ENCODE peak calls at places on chromosomes 12 and 14, in nine cellular contexts. One of them, this sample, is unnamed.
A peak's percentile ranks its signal among the peaks of the same experiment; 100 is the strongest.

GRCh38 chr12:123907726-123908476 is 64.7 kb downstream of the CCDC92 start:
- DNase-seq in heart left ventricle: no peak
- DNase-seq in colonic mucosa: peak; percentile 25
- DNase-seq in psoas muscle: no peak
- DNase-seq in AG10803: peak; percentile 27
- DNase-seq in stomach: no peak
- DNase-seq in fibroblast of the aortic adventitia: peak; percentile 52
- DNase-seq in dorsolateral prefrontal cortex: no peak
- DNase-seq in GM12878: no peak
- DNase-seq in this sample: peak; percentile 42

GRCh38 chr12:89393551-89394121 is 41.3 kb upstream of the DUSP6 start:
- DNase-seq in AG10803: no peak
- DNase-seq in heart left ventricle: no peak
- DNase-seq in GM12878: no peak
- DNase-seq in psoas muscle: no peak
- DNase-seq in stomach: no peak
- DNase-seq in colonic mucosa: no peak
- DNase-seq in dorsolateral prefrontal cortex: no peak
- DNase-seq in fibroblast of the aortic adventitia: no peak
- DNase-seq in this sample: no peak

GRCh38 chr12:116559080-116559329 is 176 bp upstream of the MAP1LC3B2 start:
- DNase-seq in dorsolateral prefrontal cortex: no peak
- DNase-seq in AG10803: no peak
- DNase-seq in psoas muscle: no peak
- DNase-seq in GM12878: peak; percentile 78
- DNase-seq in fibroblast of the aortic adventitia: no peak
- DNase-seq in heart left ventricle: no peak
- DNase-seq in stomach: no peak
- DNase-seq in colonic mucosa: no peak
- DNase-seq in this sample: no peak

GRCh38 chr14:80108430-80108829 is 102.9 kb downstream of the DIO2 start:
- DNase-seq in dorsolateral prefrontal cortex: no peak
- DNase-seq in psoas muscle: no peak
- DNase-seq in heart left ventricle: no peak
- DNase-seq in GM12878: no peak
- DNase-seq in fibroblast of the aortic adventitia: no peak
- DNase-seq in stomach: no peak
- DNase-seq in AG10803: no peak
- DNase-seq in colonic mucosa: no peak
- DNase-seq in this sample: no peak

GRCh38 chr12:55974308-55974724 is 438 bp downstream of the RAB5B start:
- DNase-seq in GM12878: no peak
- DNase-seq in dorsolateral prefrontal cortex: no peak
- DNase-seq in psoas muscle: no peak
- DNase-seq in stomach: peak; percentile 54
- DNase-seq in AG10803: peak; percentile 45
- DNase-seq in heart left ventricle: peak; percentile 43
- DNase-seq in fibroblast of the aortic adventitia: no peak
- DNase-seq in colonic mucosa: peak; percentile 62
- DNase-seq in this sample: peak; percentile 49

GRCh38 chr14:58444627-58445026 is 17.1 kb downstream of the KIAA0586 start:
- DNase-seq in stomach: no peak
- DNase-seq in psoas muscle: no peak
- DNase-seq in heart left ventricle: no peak
- DNase-seq in colonic mucosa: no peak
- DNase-seq in dorsolateral prefrontal cortex: no peak
- DNase-seq in GM12878: no peak
- DNase-seq in fibroblast of the aortic adventitia: no peak
- DNase-seq in AG10803: no peak
- DNase-seq in this sample: no peak

GRCh38 chr12:43113153-43113552 is 438.9 kb downstream of the ADAMTS20 start:
- DNase-seq in colonic mucosa: no peak
- DNase-seq in fibroblast of the aortic adventitia: peak; percentile 68
- DNase-seq in dorsolateral prefrontal cortex: no peak
- DNase-seq in stomach: no peak
- DNase-seq in GM12878: no peak
- DNase-seq in heart left ventricle: no peak
- DNase-seq in psoas muscle: no peak
- DNase-seq in AG10803: peak; percentile 29
- DNase-seq in this sample: peak; percentile 87

GRCh38 chr14:104792101-104792884 is 3.3 kb downstream of the AKT1 start:
- DNase-seq in dorsolateral prefrontal cortex: no peak
- DNase-seq in heart left ventricle: peak; percentile 82
- DNase-seq in colonic mucosa: no peak
- DNase-seq in stomach: peak; percentile 90
- DNase-seq in AG10803: no peak
- DNase-seq in psoas muscle: peak; percentile 65
- DNase-seq in GM12878: no peak
- DNase-seq in fibroblast of the aortic adventitia: no peak
- DNase-seq in this sample: no peak

GRCh38 chr14:90903101-90903500 is 86.9 kb upstream of the TTC7B start:
- DNase-seq in dorsolateral prefrontal cortex: peak; percentile 67
- DNase-seq in heart left ventricle: peak; percentile 41
- DNase-seq in AG10803: peak; percentile 55
- DNase-seq in psoas muscle: peak; percentile 26
- DNase-seq in stomach: peak; percentile 46
- DNase-seq in fibroblast of the aortic adventitia: peak; percentile 79
- DNase-seq in colonic mucosa: peak; percentile 74
- DNase-seq in GM12878: peak; percentile 17
- DNase-seq in this sample: peak; percentile 64

GRCh38 chr14:75069021-75069810 is at the start of gene ZC2HC1C:
- DNase-seq in GM12878: no peak
- DNase-seq in stomach: peak; percentile 97
- DNase-seq in fibroblast of the aortic adventitia: peak; percentile 91
- DNase-seq in colonic mucosa: peak; percentile 98
- DNase-seq in AG10803: peak; percentile 83
- DNase-seq in dorsolateral prefrontal cortex: peak; percentile 90
- DNase-seq in psoas muscle: peak; percentile 97
- DNase-seq in heart left ventricle: peak; percentile 97
- DNase-seq in this sample: peak; percentile 87

GRCh38 chr14:96136361-96136760 is 68.3 kb upstream of the BDKRB2 start:
- DNase-seq in GM12878: no peak
- DNase-seq in fibroblast of the aortic adventitia: peak; percentile 77
- DNase-seq in heart left ventricle: no peak
- DNase-seq in stomach: no peak
- DNase-seq in colonic mucosa: no peak
- DNase-seq in AG10803: peak; percentile 76
- DNase-seq in dorsolateral prefrontal cortex: no peak
- DNase-seq in psoas muscle: no peak
- DNase-seq in this sample: peak; percentile 62

GRCh38 chr12:110122929-110123328 is 1.2 kb upstream of the IFT81 start:
- DNase-seq in fibroblast of the aortic adventitia: no peak
- DNase-seq in stomach: no peak
- DNase-seq in dorsolateral prefrontal cortex: no peak
- DNase-seq in heart left ventricle: no peak
- DNase-seq in colonic mucosa: no peak
- DNase-seq in AG10803: no peak
- DNase-seq in psoas muscle: no peak
- DNase-seq in GM12878: no peak
- DNase-seq in this sample: no peak

GRCh38 chr12:54251667-54252284 is 28.1 kb downstream of the CBX5 start:
- DNase-seq in GM12878: no peak
- DNase-seq in heart left ventricle: no peak
- DNase-seq in colonic mucosa: no peak
- DNase-seq in psoas muscle: no peak
- DNase-seq in stomach: no peak
- DNase-seq in fibroblast of the aortic adventitia: peak; percentile 73
- DNase-seq in AG10803: peak; percentile 56
- DNase-seq in dorsolateral prefrontal cortex: no peak
- DNase-seq in this sample: peak; percentile 60

GRCh38 chr14:50260511-50260910 is 29.1 kb upstream of the SOS2 start:
- DNase-seq in dorsolateral prefrontal cortex: no peak
- DNase-seq in colonic mucosa: no peak
- DNase-seq in stomach: no peak
- DNase-seq in GM12878: no peak
- DNase-seq in AG10803: peak; percentile 49
- DNase-seq in fibroblast of the aortic adventitia: peak; percentile 65
- DNase-seq in heart left ventricle: no peak
- DNase-seq in psoas muscle: no peak
- DNase-seq in this sample: peak; percentile 58

GRCh38 chr12:32240833-32241232 is 134.2 kb downstream of the BICD1 start:
- DNase-seq in heart left ventricle: no peak
- DNase-seq in GM12878: no peak
- DNase-seq in psoas muscle: no peak
- DNase-seq in AG10803: no peak
- DNase-seq in stomach: no peak
- DNase-seq in fibroblast of the aortic adventitia: no peak
- DNase-seq in dorsolateral prefrontal cortex: no peak
- DNase-seq in colonic mucosa: no peak
- DNase-seq in this sample: peak; percentile 39

GRCh38 chr14:70780396-70781075 is 28.8 kb downstream of the MAP3K9 start:
- DNase-seq in stomach: peak; percentile 53
- DNase-seq in colonic mucosa: peak; percentile 22
- DNase-seq in GM12878: peak; percentile 66
- DNase-seq in dorsolateral prefrontal cortex: peak; percentile 28
- DNase-seq in AG10803: no peak
- DNase-seq in fibroblast of the aortic adventitia: no peak
- DNase-seq in psoas muscle: no peak
- DNase-seq in heart left ventricle: peak; percentile 28
- DNase-seq in this sample: no peak

GRCh38 chr12:50659260-50659659 is 104.6 kb upstream of the ATF1 start:
- DNase-seq in psoas muscle: no peak
- DNase-seq in stomach: no peak
- DNase-seq in fibroblast of the aortic adventitia: no peak
- DNase-seq in heart left ventricle: no peak
- DNase-seq in colonic mucosa: no peak
- DNase-seq in AG10803: no peak
- DNase-seq in dorsolateral prefrontal cortex: no peak
- DNase-seq in GM12878: no peak
- DNase-seq in this sample: no peak

GRCh38 chr12:124457287-124458219 is 109.9 kb downstream of the NCOR2 start:
- DNase-seq in heart left ventricle: peak; percentile 83
- DNase-seq in stomach: peak; percentile 54
- DNase-seq in dorsolateral prefrontal cortex: peak; percentile 51
- DNase-seq in fibroblast of the aortic adventitia: peak; percentile 65
- DNase-seq in AG10803: peak; percentile 80
- DNase-seq in colonic mucosa: peak; percentile 70
- DNase-seq in psoas muscle: peak; percentile 82
- DNase-seq in GM12878: no peak
- DNase-seq in this sample: peak; percentile 61

GRCh38 chr14:50758945-50759344 is 72.0 kb downstream of the NIN start:
- DNase-seq in colonic mucosa: no peak
- DNase-seq in AG10803: peak; percentile 65
- DNase-seq in dorsolateral prefrontal cortex: no peak
- DNase-seq in GM12878: no peak
- DNase-seq in heart left ventricle: no peak
- DNase-seq in fibroblast of the aortic adventitia: no peak
- DNase-seq in stomach: no peak
- DNase-seq in psoas muscle: no peak
- DNase-seq in this sample: no peak

GRCh38 chr12:72453079-72453478 is 180.9 kb downstream of the TRHDE start:
- DNase-seq in AG10803: no peak
- DNase-seq in GM12878: no peak
- DNase-seq in stomach: no peak
- DNase-seq in fibroblast of the aortic adventitia: no peak
- DNase-seq in dorsolateral prefrontal cortex: no peak
- DNase-seq in heart left ventricle: no peak
- DNase-seq in psoas muscle: no peak
- DNase-seq in colonic mucosa: no peak
- DNase-seq in this sample: no peak
- TF ChIP-seq CTCF in AG10803: no peak
- TF ChIP-seq CTCF in GM12878: no peak
- TF ChIP-seq CTCF in stomach: no peak
- TF ChIP-seq CTCF in fibroblast of the aortic adventitia: no peak
- TF ChIP-seq CTCF in dorsolateral prefrontal cortex: no peak
- TF ChIP-seq CTCF in heart left ventricle: no peak
- TF ChIP-seq CTCF in psoas muscle: no peak
- TF ChIP-seq CTCF in colonic mucosa: no peak
- TF ChIP-seq CTCF in this sample: no peak

GRCh38 chr14:64112859-64113258 is 181.3 kb downstream of the ESR2 start:
- DNase-seq in GM12878: no peak
- DNase-seq in fibroblast of the aortic adventitia: no peak
- DNase-seq in psoas muscle: peak; percentile 28
- DNase-seq in dorsolateral prefrontal cortex: no peak
- DNase-seq in AG10803: no peak
- DNase-seq in colonic mucosa: peak; percentile 75
- DNase-seq in heart left ventricle: no peak
- DNase-seq in stomach: peak; percentile 58
- DNase-seq in this sample: no peak

GRCh38 chr14:64115401-64115800 is 178.8 kb downstream of the ESR2 start:
- DNase-seq in stomach: no peak
- DNase-seq in heart left ventricle: no peak
- DNase-seq in fibroblast of the aortic adventitia: no peak
- DNase-seq in AG10803: no peak
- DNase-seq in psoas muscle: no peak
- DNase-seq in dorsolateral prefrontal cortex: no peak
- DNase-seq in colonic mucosa: no peak
- DNase-seq in GM12878: no peak
- DNase-seq in this sample: no peak

GRCh38 chr14:64114166-64114565 is 180.0 kb downstream of the ESR2 start:
- DNase-seq in heart left ventricle: no peak
- DNase-seq in dorsolateral prefrontal cortex: no peak
- DNase-seq in AG10803: no peak
- DNase-seq in stomach: no peak
- DNase-seq in psoas muscle: peak; percentile 53
- DNase-seq in colonic mucosa: peak; percentile 47
- DNase-seq in fibroblast of the aortic adventitia: no peak
- DNase-seq in GM12878: no peak
- DNase-seq in this sample: no peak

GRCh38 chr14:64114796-64115195 is 179.4 kb downstream of the ESR2 start:
- DNase-seq in fibroblast of the aortic adventitia: no peak
- DNase-seq in psoas muscle: no peak
- DNase-seq in heart left ventricle: no peak
- DNase-seq in dorsolateral prefrontal cortex: no peak
- DNase-seq in colonic mucosa: no peak
- DNase-seq in AG10803: no peak
- DNase-seq in stomach: no peak
- DNase-seq in GM12878: no peak
- DNase-seq in this sample: no peak

GRCh38 chr14:64113279-64113678 is 180.9 kb downstream of the ESR2 start:
- DNase-seq in AG10803: no peak
- DNase-seq in fibroblast of the aortic adventitia: no peak
- DNase-seq in dorsolateral prefrontal cortex: peak; percentile 6
- DNase-seq in colonic mucosa: peak; percentile 86
- DNase-seq in stomach: peak; percentile 78
- DNase-seq in heart left ventricle: no peak
- DNase-seq in psoas muscle: peak; percentile 61
- DNase-seq in GM12878: no peak
- DNase-seq in this sample: no peak
- H3K4me3 ChIP-seq in AG10803: no peak overlapping the region
- H3K4me3 ChIP-seq in fibroblast of the aortic adventitia: no peak overlapping the region
- H3K4me3 ChIP-seq in dorsolateral prefrontal cortex: no peak overlapping the region
- H3K4me3 ChIP-seq in colonic mucosa: no peak overlapping the region
- H3K4me3 ChIP-seq in stomach: no peak overlapping the region
- H3K4me3 ChIP-seq in heart left ventricle: no peak overlapping the region
- H3K4me3 ChIP-seq in psoas muscle: peak overlapping the region; percentile 59
- H3K4me3 ChIP-seq in GM12878: no peak overlapping the region
- H3K4me3 ChIP-seq in this sample: no peak overlapping the region

GRCh38 chr12:5861426-5861825 is 83.6 kb downstream of the ANO2 start:
- DNase-seq in fibroblast of the aortic adventitia: no peak
- DNase-seq in stomach: no peak
- DNase-seq in heart left ventricle: no peak
- DNase-seq in AG10803: no peak
- DNase-seq in psoas muscle: no peak
- DNase-seq in colonic mucosa: no peak
- DNase-seq in dorsolateral prefrontal cortex: no peak
- DNase-seq in GM12878: no peak
- DNase-seq in this sample: no peak
- TF ChIP-seq CTCF in fibroblast of the aortic adventitia: no peak
- TF ChIP-seq CTCF in stomach: no peak
- TF ChIP-seq CTCF in heart left ventricle: no peak
- TF ChIP-seq CTCF in AG10803: no peak
- TF ChIP-seq CTCF in psoas muscle: no peak
- TF ChIP-seq CTCF in colonic mucosa: no peak
- TF ChIP-seq CTCF in dorsolateral prefrontal cortex: no peak
- TF ChIP-seq CTCF in GM12878: no peak
- TF ChIP-seq CTCF in this sample: no peak

GRCh38 chr12:63150255-63151060 is 543 bp downstream of the AVPR1A start:
- DNase-seq in stomach: no peak
- DNase-seq in dorsolateral prefrontal cortex: no peak
- DNase-seq in psoas muscle: peak; percentile 15
- DNase-seq in heart left ventricle: no peak
- DNase-seq in fibroblast of the aortic adventitia: no peak
- DNase-seq in colonic mucosa: no peak
- DNase-seq in GM12878: no peak
- DNase-seq in AG10803: no peak
- DNase-seq in this sample: no peak
- H3K4me3 ChIP-seq in stomach: peak overlapping the region; percentile 39
- H3K4me3 ChIP-seq in dorsolateral prefrontal cortex: peak overlapping the region; percentile 52
- H3K4me3 ChIP-seq in psoas muscle: peak overlapping the region; percentile 64
- H3K4me3 ChIP-seq in heart left ventricle: peak overlapping the region; percentile 56
- H3K4me3 ChIP-seq in fibroblast of the aortic adventitia: no peak overlapping the region
- H3K4me3 ChIP-seq in colonic mucosa: peak overlapping the region; percentile 39
- H3K4me3 ChIP-seq in GM12878: no peak overlapping the region
- H3K4me3 ChIP-seq in AG10803: peak overlapping the region; percentile 19
- H3K4me3 ChIP-seq in this sample: peak overlapping the region; percentile 2

This sample was measured in fibroblast of mammary gland.